ENCODE peak calls at places on chromosomes 13 and 19, in ten cellular contexts. D is GM23248, C is PC-3, V is fibroblast of lung, K is mammary epithelial cell, T is K562, L is astrocyte, Z is MM.1S, W is neuronal stem cell, G is IMR-90. R is an unnamed sample.

GRCh38 chr19:35780058-35780457 is 4.7 kb downstream of the ARHGAP33 start:
- DNase-seq in T (no peak), G (no peak), D (no peak), K (no peak), L (no peak), Z (no peak), W (no peak), C (no peak), V (no peak), R (no peak)

GRCh38 chr13:45207319-45207718 is 6.5 kb upstream of the KCTD4 start:
- DNase-seq in Z (no peak), D (no peak), V (peak), G (no peak), W (no peak), C (no peak), K (no peak), L (no peak), T (no peak), R (no peak)

GRCh38 chr13:80123945-80124344 is 217.0 kb downstream of the SPRY2 start:
- DNase-seq in G (no peak), L (no peak), K (no peak), V (no peak), Z (no peak), D (no peak), T (no peak), W (no peak), C (no peak), R (no peak)

GRCh38 chr13:107675847-107676550 is 539.3 kb downstream of the LIG4 start:
- DNase-seq in W (no peak), V (no peak), D (no peak), G (no peak), T (no peak), K (no peak), L (no peak), C (no peak), Z (no peak), R (no peak)

GRCh38 chr19:43300876-43301765 is 31.8 kb upstream of the PSG9 start:
- DNase-seq in T (no peak), K (no peak), G (no peak), Z (no peak), D (peak), C (peak), W (no peak), V (no peak), L (no peak), R (no peak)

GRCh38 chr13:32881074-32881791 is 135.0 kb upstream of the KL start:
- DNase-seq in Z (no peak), K (peak), W (no peak), G (peak), C (peak), L (peak), T (no peak), D (peak), V (peak), R (no peak)

GRCh38 chr19:41914906-41915247 is 13.4 kb downstream of the ERFL start:
- DNase-seq in C (no peak), D (peak), T (no peak), V (no peak), Z (no peak), L (no peak), G (no peak), W (no peak), K (no peak), R (peak)

GRCh38 chr19:45939792-45940514 is 25.4 kb upstream of the NANOS2 start:
- DNase-seq in K (no peak), W (no peak), Z (no peak), L (no peak), C (no peak), D (peak), T (no peak), V (no peak), G (no peak), R (no peak)

GRCh38 chr19:1396019-1396767 is 5.1 kb downstream of the GAMT start:
- DNase-seq in T (peak), W (no peak), V (no peak), C (no peak), Z (no peak), D (peak), K (no peak), G (no peak), L (no peak), R (peak)

GRCh38 chr19:15159251-15159650 is 41.5 kb downstream of the NOTCH3 start:
- DNase-seq in D (peak), V (no peak), L (no peak), Z (peak), W (no peak), K (peak), G (peak), T (peak), C (peak), R (no peak)

GRCh38 chr13:102724923-102725322 is 30.1 kb upstream of the METTL21C start:
- DNase-seq in L (peak), G (peak), Z (peak), T (peak), D (peak), K (peak), V (peak), C (peak), W (no peak), R (no peak)

GRCh38 chr13:112766336-112766735 is 76.5 kb downstream of the ATP11A start:
- DNase-seq in L (no peak), C (no peak), W (no peak), D (no peak), T (no peak), G (no peak), V (no peak), K (no peak), Z (no peak), R (peak)

GRCh38 chr19:40642062-40642706 is 41.0 kb downstream of the LTBP4 start:
- DNase-seq in L (no peak), G (no peak), V (no peak), W (no peak), T (no peak), C (no peak), D (no peak), K (no peak), Z (no peak), R (no peak)

GRCh38 chr19:2186071-2186846 is 22.5 kb downstream of the DOT1L start:
- DNase-seq in W (no peak), Z (no peak), L (peak), D (peak), V (peak), T (no peak), G (peak), C (no peak), K (no peak), R (no peak)

GRCh38 chr19:56692496-56692895 is 20.9 kb upstream of the ZNF835 start:
- DNase-seq in C (no peak), G (no peak), V (no peak), W (no peak), T (no peak), L (no peak), K (no peak), D (peak), Z (no peak), R (no peak)

GRCh38 chr13:110636053-110636475 is 20.7 kb downstream of the NAXD start:
- DNase-seq in T (no peak), K (no peak), D (no peak), G (no peak), L (no peak), V (no peak), W (no peak), Z (no peak), C (no peak), R (no peak)

GRCh38 chr13:92135509-92135908 is 737.1 kb downstream of the GPC5 start:
- DNase-seq in V (no peak), T (no peak), G (no peak), D (no peak), L (no peak), C (no peak), W (no peak), K (no peak), Z (no peak), R (no peak)

GRCh38 chr13:111398196-111398595 is 77.8 kb downstream of the TEX29 start:
- DNase-seq in C (no peak), K (no peak), V (no peak), Z (no peak), D (no peak), T (no peak), G (no peak), L (no peak), W (no peak), R (no peak)

GRCh38 chr13:77693449-77693940 is 4.0 kb upstream of the SLAIN1 start:
- DNase-seq in W (no peak), G (no peak), C (no peak), Z (no peak), V (no peak), L (no peak), T (no peak), K (no peak), D (no peak), R (no peak)

GRCh38 chr13:95281258-95281602 is 20.0 kb downstream of the ABCC4 start:
- DNase-seq in V (no peak), T (no peak), G (no peak), W (no peak), C (no peak), Z (no peak), D (no peak), L (no peak), K (no peak), R (no peak)

GRCh38 chr19:42143341-42144234 is 11.3 kb upstream of the POU2F2 start:
- DNase-seq in C (peak), V (peak), K (peak), Z (no peak), W (peak), L (no peak), D (peak), T (peak), G (peak), R (peak)

GRCh38 chr19:2670217-2670616 is 32.3 kb downstream of the GNG7 start:
- DNase-seq in Z (no peak), L (no peak), C (no peak), K (no peak), T (no peak), V (no peak), D (no peak), G (no peak), W (no peak), R (no peak)

GRCh38 chr19:1189419-1189818 is 15.4 kb upstream of the SBNO2 start:
- DNase-seq in L (no peak), W (no peak), G (peak), V (peak), K (peak), Z (peak), T (peak), C (peak), D (no peak), R (no peak)

GRCh38 chr19:35090160-35090794 is 25.3 kb upstream of the FXYD3 start:
- DNase-seq in C (peak), V (peak), T (peak), L (peak), D (peak), K (peak), W (peak), Z (peak), G (peak), R (peak)

DNA sequence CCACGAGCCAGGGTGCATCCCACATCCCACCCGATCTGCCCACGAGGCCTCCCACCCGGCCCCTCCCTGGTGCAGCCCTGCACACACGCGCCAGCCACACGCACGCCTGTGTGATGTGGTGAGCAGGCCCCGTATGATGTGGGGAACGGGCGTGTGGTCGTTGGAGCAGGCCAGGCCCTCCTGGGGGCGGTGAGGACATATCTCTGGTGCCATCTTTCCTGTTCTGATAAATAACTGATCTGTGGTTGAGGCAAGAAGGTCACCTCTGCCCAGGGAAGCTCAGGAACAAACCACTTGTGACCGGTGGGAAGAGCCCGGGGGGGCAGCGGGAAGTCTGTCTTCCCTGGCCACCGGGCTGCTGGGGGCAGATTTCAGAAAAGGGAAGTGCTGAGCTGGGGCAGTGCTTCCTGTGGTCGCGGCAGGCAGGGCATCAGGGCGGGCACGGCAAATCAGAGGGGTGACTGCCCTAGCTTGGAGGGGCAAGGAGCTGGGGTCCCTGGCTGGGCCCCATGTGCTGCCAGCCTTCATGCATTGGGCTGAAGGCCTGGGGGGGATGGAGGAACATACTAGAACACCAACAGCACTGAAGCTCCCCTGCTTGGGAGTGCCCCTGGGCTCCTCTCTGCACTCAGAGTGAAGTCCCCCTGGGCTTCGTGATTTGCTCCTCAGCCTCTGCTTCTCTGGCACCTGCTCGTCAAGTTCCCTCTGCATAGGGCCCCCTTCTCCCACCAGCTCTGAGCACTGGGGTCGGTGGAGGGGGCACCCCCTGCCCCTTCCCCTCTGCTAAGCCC is 35.2 kb upstream of the SLC7A10 start:
- DNase-seq in W (no peak), T (no peak), L (no peak), C (no peak), G (no peak), Z (no peak), K (no peak), D (no peak), V (no peak), R (peak)
- H3K9ac ChIP-seq in W (no peak), T (no peak), L (no peak), C (no peak), G (no peak), Z (no peak), K (no peak), D (no peak), V (no peak), R (no peak)

GRCh38 chr19:20079487-20079886 is 1.7 kb downstream of the ZNF90 start:
- DNase-seq in G (no peak), D (peak), K (no peak), W (no peak), Z (no peak), V (no peak), T (no peak), C (no peak), L (no peak), R (no peak)
- H3K4me2 ChIP-seq in G (peak), D (peak), K (no peak), W (peak), Z (no peak), V (peak), T (no peak), C (no peak), L (peak), R (no peak)

GRCh38 chr19:17108453-17108784 is 32.8 kb downstream of the MYO9B start:
- DNase-seq in G (no peak), C (no peak), T (no peak), W (no peak), L (no peak), Z (no peak), V (no peak), D (no peak), K (no peak), R (no peak)

GRCh38 chr19:17107546-17108452 is 32.2 kb downstream of the MYO9B start:
- DNase-seq in C (peak), W (no peak), G (peak), Z (no peak), K (peak), V (peak), L (peak), T (no peak), D (peak), R (no peak)

GRCh38 chr19:17110599-17110966 is 35.0 kb downstream of the MYO9B start:
- DNase-seq in W (no peak), K (no peak), V (no peak), C (no peak), T (no peak), D (no peak), G (no peak), L (no peak), Z (no peak), R (no peak)

GRCh38 chr19:17109962-17110598 is 34.5 kb downstream of the MYO9B start:
- DNase-seq in C (no peak), Z (no peak), K (no peak), W (no peak), V (no peak), D (no peak), G (no peak), T (no peak), L (no peak), R (no peak)

DNA sequence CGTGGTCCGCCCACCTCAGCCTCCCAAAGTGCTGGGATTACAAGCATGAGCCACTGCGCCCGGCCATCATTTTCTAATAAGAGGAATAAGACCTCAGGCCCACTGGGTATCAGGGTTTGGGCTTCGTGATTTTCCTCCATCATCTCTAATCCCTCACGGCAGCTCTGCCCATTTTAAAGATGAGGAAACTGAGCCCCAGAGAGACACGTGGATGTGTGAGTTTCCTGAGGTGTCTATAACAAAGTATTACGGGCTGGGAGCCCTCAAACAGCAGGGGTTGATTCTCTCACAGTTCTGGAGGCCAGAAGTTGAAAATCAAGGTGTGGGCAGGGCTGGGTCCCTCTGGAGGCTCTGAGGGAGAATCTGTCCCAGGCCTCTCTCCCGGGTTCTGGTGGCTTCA is 33.7 kb downstream of the MYO9B start:
- DNase-seq in K (no peak), T (no peak), D (no peak), V (no peak), Z (no peak), C (no peak), L (no peak), W (no peak), G (no peak), R (no peak)
- H3K9ac ChIP-seq in K (no peak), T (no peak), D (peak), V (no peak), Z (no peak), C (no peak), L (no peak), W (no peak), G (no peak), R (no peak)

DNA sequence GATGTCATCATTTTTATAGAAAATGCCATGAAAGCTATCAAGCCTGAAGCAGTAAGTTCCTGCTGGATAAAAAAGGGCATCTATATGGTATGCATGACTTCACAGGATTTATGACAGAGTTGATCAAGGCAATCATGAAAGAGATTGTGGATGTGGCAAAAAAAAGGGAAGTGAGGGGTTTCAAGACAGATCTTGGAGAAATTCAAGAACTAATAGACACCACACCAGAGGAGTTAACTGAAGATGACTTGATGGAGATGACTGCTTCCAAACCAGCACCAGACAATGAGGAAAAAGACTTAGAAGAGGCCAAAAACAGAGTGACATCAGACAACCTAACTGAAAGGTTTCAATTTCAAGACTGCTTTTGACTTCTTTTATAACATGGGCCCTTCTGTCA is 691.1 kb upstream of the SLC10A2 start:
- DNase-seq in W (no peak), Z (no peak), G (no peak), V (no peak), L (no peak), D (no peak), T (no peak), K (no peak), C (no peak), R (no peak)
- H3K4me2 ChIP-seq in W (no peak), Z (no peak), G (no peak), V (no peak), L (no peak), D (no peak), T (no peak), K (no peak), C (no peak), R (no peak)